ENCODE peak calls at places on chromosomes 3 and 15, in five cellular contexts. L is heart left ventricle, G is aorta, H is RWPE2, P is RWPE1. C is an unnamed sample.

GRCh38 chr15:55530861-55531313 is 22.9 kb upstream of the DNAAF4 start:
- DNase-seq in L (no peak), G (no peak), H (no peak), P (no peak), C (no peak)

GRCh38 chr3:181278468-181279238 is 289.1 kb upstream of the DNAJC19 start:
- DNase-seq in L (no peak), G (no peak), H (no peak), P (peak), C (no peak)

GRCh38 chr3:187281191-187281714 is 10.3 kb downstream of the MASP1 start:
- DNase-seq in L (no peak), G (no peak), H (no peak), P (no peak), C (no peak)

GRCh38 chr3:190192807-190193206 is 72.1 kb upstream of the P3H2 start:
- DNase-seq in L (no peak), G (no peak), H (no peak), P (no peak), C (no peak)

GRCh38 chr3:133820889-133821675 is 15.5 kb downstream of the SRPRB start:
- DNase-seq in L (no peak), G (no peak), H (no peak), P (no peak), C (no peak)

GRCh38 chr3:158105124-158105709 is 1.0 kb downstream of the SHOX2 start:
- DNase-seq in L (no peak), G (no peak), H (no peak), P (no peak), C (peak)

GRCh38 chr15:93071469-93071891 is 17.5 kb downstream of the RGMA start:
- DNase-seq in L (peak), G (no peak), H (no peak), P (no peak), C (no peak)

GRCh38 chr15:74312445-74313007 is 54.9 kb downstream of the CYP11A1 start:
- DNase-seq in L (no peak), G (no peak), H (no peak), P (no peak), C (no peak)

GRCh38 chr15:56608140-56608778 is 125.0 kb downstream of the ZNF280D start:
- DNase-seq in L (no peak), G (no peak), H (no peak), P (no peak), C (no peak)

GRCh38 chr15:55627730-55628368 is 39.7 kb upstream of the PYGO1 start:
- DNase-seq in L (no peak), G (no peak), H (peak), P (peak), C (no peak)

GRCh38 chr15:92034227-92034626 is 180.7 kb downstream of the SLCO3A1 start:
- DNase-seq in L (no peak), G (no peak), H (no peak), P (no peak), C (no peak)

GRCh38 chr3:62622553-62623174 is 249.3 kb upstream of the FEZF2 start:
- DNase-seq in L (no peak), G (no peak), H (no peak), P (peak), C (no peak)

GRCh38 chr3:174243194-174243593 is 615.9 kb upstream of the NAALADL2 start:
- DNase-seq in L (no peak), G (no peak), H (no peak), P (no peak), C (no peak)

GRCh38 chr3:127458698-127459097 is 131.8 kb downstream of the TPRA1 start:
- DNase-seq in L (no peak), G (no peak), H (no peak), P (peak), C (no peak)

GRCh38 chr3:48413611-48414010 is 16.3 kb downstream of the PLXNB1 start:
- DNase-seq in L (peak), G (peak), H (peak), P (no peak), C (no peak)

GRCh38 chr3:81922404-81922803 is 161.0 kb upstream of the GBE1 start:
- DNase-seq in L (no peak), G (no peak), H (no peak), P (no peak), C (no peak)

GRCh38 chr3:64351713-64352595 is 126.7 kb upstream of the PRICKLE2 start:
- DNase-seq in L (no peak), G (no peak), H (no peak), P (peak), C (no peak)

GRCh38 chr15:58985443-58985842 is 2.0 kb upstream of the RNF111 start:
- DNase-seq in L (no peak), G (no peak), H (no peak), P (no peak), C (no peak)

GRCh38 chr15:35305906-35306305 is 220.8 kb upstream of the NANOGP8 start:
- DNase-seq in L (no peak), G (no peak), H (no peak), P (peak), C (no peak)

GRCh38 chr3:120821426-120821825 is 78.9 kb downstream of the GTF2E1 start:
- DNase-seq in L (no peak), G (no peak), H (no peak), P (no peak), C (no peak)

GRCh38 chr15:50044904-50045303 is 74.1 kb downstream of the ATP8B4 start:
- DNase-seq in L (no peak), G (no peak), H (no peak), P (no peak), C (no peak)

GRCh38 chr3:33032937-33033336 is 64.0 kb downstream of the GLB1 start:
- DNase-seq in L (no peak), G (no peak), H (no peak), P (peak), C (no peak)

GRCh38 chr3:152050782-152051405 is 177.5 kb downstream of the SUCNR1 start:
- DNase-seq in L (no peak), G (no peak), H (no peak), P (no peak), C (no peak)

GRCh38 chr15:83106994-83107840 is at the start of gene TM6SF1:
- DNase-seq in L (peak), G (peak), H (no peak), P (no peak), C (no peak)

GRCh38 chr15:91866971-91867372 is 13.5 kb downstream of the SLCO3A1 start:
- DNase-seq in L (peak), G (peak), H (peak), P (peak), C (peak)

GRCh38 chr3:49007771-49008528 is 759 bp downstream of the WDR6 start:
- DNase-seq in L (peak), G (peak), H (peak), P (peak), C (peak)

GRCh38 chr3:30502742-30503073 is 103.7 kb upstream of the TGFBR2 start:
- DNase-seq in L (no peak), G (no peak), H (no peak), P (peak), C (no peak)

GRCh38 chr3:123186695-123187094 is 15.0 kb upstream of the SEC22A start:
- DNase-seq in L (no peak), G (no peak), H (no peak), P (no peak), C (no peak)

GRCh38 chr15:82228750-82229149 is 33.8 kb downstream of the EFL1 start:
- DNase-seq in L (no peak), G (no peak), H (no peak), P (no peak), C (no peak)

GRCh38 chr15:66922608-66923007 is 142.8 kb upstream of the SMAD3 start:
- DNase-seq in L (no peak), G (no peak), H (no peak), P (no peak), C (no peak)

GRCh38 chr3:64799606-64800005 is 111.8 kb upstream of the ADAMTS9 start:
- DNase-seq in L (no peak), G (no peak), H (no peak), P (no peak), C (no peak)

GRCh38 chr3:169122407-169122806 is 541.1 kb downstream of the MECOM start:
- DNase-seq in L (no peak), G (no peak), H (no peak), P (no peak), C (no peak)

DNA sequence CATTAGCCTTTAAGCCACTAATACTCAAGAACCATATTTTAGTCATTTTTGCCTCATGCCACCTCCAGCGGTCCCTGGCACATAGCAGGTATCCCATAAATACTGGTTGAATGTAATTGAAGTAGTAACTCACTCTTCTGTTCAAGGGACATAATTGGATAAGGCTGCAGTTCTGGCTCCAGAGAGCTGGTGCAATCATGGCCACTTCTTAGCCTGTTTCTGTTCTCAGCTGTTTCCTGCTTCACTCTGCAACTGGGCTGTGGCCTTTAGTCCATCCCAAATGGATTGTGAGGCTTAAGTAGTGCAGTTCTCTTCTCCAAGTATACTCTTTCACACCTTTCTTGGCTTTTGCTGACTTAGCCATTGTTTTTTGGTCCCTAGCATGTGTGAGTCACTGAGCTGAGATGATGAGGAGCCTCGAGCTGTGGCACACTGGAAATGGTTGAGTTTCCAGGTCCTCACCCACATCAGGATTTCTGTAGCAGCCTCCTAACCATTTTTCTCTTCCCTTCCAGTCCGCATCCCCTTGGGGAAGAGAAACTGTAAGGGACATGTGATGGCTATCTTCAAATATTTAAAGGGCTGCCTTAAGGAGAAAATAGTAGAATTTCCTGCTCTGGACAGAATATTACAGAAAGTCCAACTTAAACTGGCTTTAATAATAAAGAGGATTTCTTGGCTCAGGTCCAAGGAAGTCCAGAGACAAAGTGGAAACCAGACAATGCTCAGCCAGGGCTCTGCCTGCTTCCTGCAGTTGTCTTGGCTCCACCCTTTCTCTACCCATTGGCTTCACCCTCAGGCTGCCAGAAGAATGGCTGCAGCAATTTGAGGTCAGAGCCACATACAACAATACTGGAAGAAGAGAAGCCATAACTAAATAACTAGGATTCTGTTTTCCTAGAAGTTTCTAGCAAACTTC is 305.4 kb upstream of the ROPN1 start:
- DNase-seq in L (no peak), G (no peak), H (no peak), P (no peak), C (no peak)
- H3K27ac ChIP-seq in L (no peak), G (peak), H (no peak), P (no peak), C (peak)

GRCh38 chr3:17183951-17184550 is 299.3 kb downstream of the PLCL2 start:
- DNase-seq in L (no peak), G (no peak), H (no peak), P (peak), C (no peak)
- H3K27ac ChIP-seq in L (no peak), G (no peak), H (no peak), P (no peak), C (no peak)

GRCh38 chr15:89101302-89102191 is 13.3 kb downstream of the ABHD2 start:
- DNase-seq in L (peak), G (peak), H (peak), P (peak), C (peak)
- H3K27ac ChIP-seq in L (peak), G (peak), H (peak), P (peak), C (peak)

GRCh38 chr3:56917740-56918568 is 116.2 kb upstream of the ARHGEF3 start:
- DNase-seq in L (no peak), G (no peak), H (no peak), P (no peak), C (no peak)
- H3K27ac ChIP-seq in L (no peak), G (no peak), H (no peak), P (no peak), C (peak)

C was measured in coronary artery.